ENCODE peak calls at places on chromosomes 11 and 22, in ten cellular contexts. M is HCT116, L is H9, W is fibroblast of lung, Y is GM23248, V is mammary epithelial cell, A is IMR-90, C is DND-41, G is OCI-LY7, N is astrocyte. Q is an unnamed sample.

GRCh38 chr22:44311855-44312170 is 938 bp downstream of the SHISAL1 start:
- DNase-seq in M (no peak), L (no peak), W (peak; percentile 77), Y (peak; percentile 83), V (peak; percentile 65), A (peak; percentile 73), C (no peak), G (no peak), N (peak; percentile 75), Q (no peak)

GRCh38 chr11:106474274-106474673 is 396.8 kb downstream of the AASDHPPT start:
- DNase-seq in M (no peak), L (no peak), W (no peak), Y (no peak), V (no peak), A (no peak), C (no peak), G (no peak), N (no peak), Q (no peak)

GRCh38 chr11:68012843-68013610 is 2.9 kb downstream of the ALDH3B1 start:
- DNase-seq in M (peak; percentile 80), L (no peak), W (peak; percentile 98), Y (peak; percentile 98), V (peak; percentile 91), A (peak; percentile 95), C (no peak), G (no peak), N (peak; percentile 96), Q (no peak)

GRCh38 chr11:100687630-100688395 is 725 bp downstream of the ARHGAP42 start:
- DNase-seq in M (peak; percentile 75), L (peak; percentile 79), W (peak; percentile 84), Y (peak; percentile 84), V (peak; percentile 79), A (peak; percentile 85), C (peak; percentile 68), G (no peak), N (peak; percentile 77), Q (peak; percentile 50)

GRCh38 chr22:43437871-43438475 is 26.2 kb downstream of the MPPED1 start:
- DNase-seq in M (no peak), L (peak; percentile 3), W (no peak), Y (no peak), V (no peak), A (no peak), C (no peak), G (no peak), N (no peak), Q (no peak)

GRCh38 chr11:69374110-69374981 is 80.4 kb downstream of the MYEOV start:
- DNase-seq in M (no peak), L (peak; percentile 45), W (no peak), Y (no peak), V (no peak), A (no peak), C (no peak), G (peak; percentile 29), N (no peak), Q (no peak)

GRCh38 chr22:24153353-24153752 is 27.9 kb upstream of the SUSD2 start:
- DNase-seq in M (no peak), L (no peak), W (peak; percentile 18), Y (peak; percentile 31), V (no peak), A (peak; percentile 69), C (no peak), G (peak; percentile 64), N (no peak), Q (no peak)

GRCh38 chr11:73201888-73202810 is 15.9 kb upstream of the P2RY2 start:
- DNase-seq in M (no peak), L (no peak), W (no peak), Y (no peak), V (no peak), A (no peak), C (no peak), G (no peak), N (no peak), Q (no peak)

GRCh38 chr11:76496174-76496573 is 51.4 kb downstream of the EMSY start:
- DNase-seq in M (no peak), L (no peak), W (no peak), Y (no peak), V (no peak), A (no peak), C (no peak), G (no peak), N (no peak), Q (no peak)

GRCh38 chr22:29914165-29914564 is 31.2 kb downstream of the MTMR3 start:
- DNase-seq in M (no peak), L (no peak), W (peak; percentile 90), Y (peak; percentile 90), V (peak; percentile 77), A (peak; percentile 83), C (no peak), G (no peak), N (peak; percentile 88), Q (no peak)

GRCh38 chr22:32725369-32725988 is 76.0 kb upstream of the TIMP3 start:
- DNase-seq in M (no peak), L (no peak), W (no peak), Y (no peak), V (no peak), A (no peak), C (no peak), G (no peak), N (no peak), Q (no peak)

GRCh38 chr22:27331526-27332281 is 469.9 kb downstream of the MN1 start:
- DNase-seq in M (no peak), L (peak; percentile 63), W (no peak), Y (peak; percentile 82), V (no peak), A (peak; percentile 27), C (no peak), G (no peak), N (no peak), Q (peak; percentile 68)

GRCh38 chr11:61963016-61963281 is 4.5 kb downstream of the FTH1 start:
- DNase-seq in M (no peak), L (no peak), W (no peak), Y (no peak), V (no peak), A (peak; percentile 54), C (no peak), G (no peak), N (no peak), Q (no peak)

GRCh38 chr11:102268985-102269470 is 48.3 kb upstream of the BIRC3 start:
- DNase-seq in M (no peak), L (peak; percentile 38), W (no peak), Y (no peak), V (no peak), A (no peak), C (no peak), G (no peak), N (no peak), Q (no peak)
- H2AFZ ChIP-seq in M (peak overlapping the region; percentile 74), L (peak overlapping the region; percentile 70), W (peak overlapping the region; percentile 4), Y (peak overlapping the region; percentile 79), V (peak overlapping the region; percentile 67), A (peak overlapping the region; percentile 93), C (no peak overlapping the region), G (peak overlapping the region; percentile 63), N (peak overlapping the region; percentile 29), Q (no peak overlapping the region)

DNA sequence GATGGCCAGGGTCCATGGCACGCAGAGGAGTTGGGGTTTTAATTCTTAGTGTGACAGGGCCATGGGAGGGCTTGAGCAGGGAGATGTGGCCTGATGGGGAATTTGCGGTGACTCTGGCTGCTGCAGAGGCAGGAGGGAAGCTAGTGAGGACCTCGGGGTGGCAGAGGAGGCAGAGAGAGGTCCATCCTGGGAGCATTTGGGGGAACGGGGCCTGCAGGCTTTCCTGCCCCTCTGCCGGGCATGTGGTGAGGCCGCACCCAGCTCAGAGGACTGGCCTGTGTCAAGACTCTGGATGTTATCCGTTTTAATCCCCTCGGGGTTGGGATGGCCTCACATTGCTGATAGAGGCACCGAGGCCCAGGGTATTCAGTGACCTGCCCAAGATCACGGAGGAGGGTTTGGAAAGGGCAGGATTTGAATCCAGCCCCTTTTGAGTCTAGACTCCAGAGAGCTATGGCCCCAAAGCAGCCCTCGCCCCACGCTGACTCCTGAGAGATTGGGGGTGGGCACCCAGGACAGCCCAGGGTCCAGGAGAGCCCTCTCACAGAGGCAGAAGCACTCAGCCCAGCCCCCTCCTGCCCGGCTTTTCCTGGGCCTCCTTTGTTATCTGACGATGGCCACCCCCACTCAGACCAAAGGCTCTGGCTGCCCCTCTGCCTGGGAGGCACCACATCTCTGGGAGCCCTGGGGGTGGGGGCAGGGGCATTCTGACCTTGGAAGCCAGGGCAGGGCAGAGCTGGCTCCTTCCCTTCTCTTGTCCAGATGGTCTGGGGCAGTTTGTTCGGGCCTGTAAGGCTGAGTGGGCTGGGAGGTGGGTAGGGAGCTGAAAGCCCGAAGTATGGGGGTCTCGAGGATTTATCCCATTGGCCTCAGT is 13.9 kb downstream of the MGAT3 start:
- DNase-seq in M (no peak), L (no peak), W (no peak), Y (no peak), V (no peak), A (no peak), C (no peak), G (no peak), N (no peak), Q (peak; percentile 51)
- H3K27ac ChIP-seq in M (no peak overlapping the region), L (no peak overlapping the region), W (no peak overlapping the region), Y (no peak overlapping the region), V (no peak overlapping the region), A (no peak overlapping the region), C (no peak overlapping the region), G (peak overlapping the region; percentile 66), N (no peak overlapping the region), Q (peak overlapping the region; percentile 99)

GRCh38 chr11:24264868-24265267 is 232.0 kb upstream of the LUZP2 start:
- DNase-seq in M (no peak), L (no peak), W (no peak), Y (no peak), V (no peak), A (no peak), C (no peak), G (no peak), N (no peak), Q (no peak)
- H2AFZ ChIP-seq in M (no peak overlapping the region), L (no peak overlapping the region), W (no peak overlapping the region), Y (no peak overlapping the region), V (no peak overlapping the region), A (no peak overlapping the region), C (no peak overlapping the region), G (no peak overlapping the region), N (no peak overlapping the region), Q (no peak overlapping the region)

GRCh38 chr11:115462757-115463156 is 41.5 kb downstream of the CADM1 start:
- DNase-seq in M (no peak), L (no peak), W (no peak), Y (no peak), V (no peak), A (no peak), C (no peak), G (no peak), N (no peak), Q (no peak)

GRCh38 chr11:115464269-115464668 is 39.9 kb downstream of the CADM1 start:
- DNase-seq in M (no peak), L (no peak), W (peak; percentile 93), Y (no peak), V (no peak), A (peak; percentile 69), C (no peak), G (no peak), N (peak; percentile 90), Q (no peak)

GRCh38 chr11:115459563-115459962 is 44.7 kb downstream of the CADM1 start:
- DNase-seq in M (no peak), L (no peak), W (peak; percentile 93), Y (no peak), V (no peak), A (peak; percentile 78), C (no peak), G (no peak), N (peak; percentile 93), Q (no peak)

GRCh38 chr11:115463606-115464005 is 40.6 kb downstream of the CADM1 start:
- DNase-seq in M (no peak), L (no peak), W (no peak), Y (no peak), V (no peak), A (no peak), C (no peak), G (no peak), N (no peak), Q (no peak)

GRCh38 chr11:115462004-115462541 is 42.1 kb downstream of the CADM1 start:
- DNase-seq in M (no peak), L (peak; percentile 40), W (peak; percentile 21), Y (no peak), V (no peak), A (peak; percentile 0), C (no peak), G (no peak), N (no peak), Q (no peak)
- H3K27ac ChIP-seq in M (no peak overlapping the region), L (no peak overlapping the region), W (no peak overlapping the region), Y (no peak overlapping the region), V (no peak overlapping the region), A (no peak overlapping the region), C (no peak overlapping the region), G (no peak overlapping the region), N (no peak overlapping the region), Q (no peak overlapping the region)